ENCODE peak calls at places on chromosomes 5 and 9, in nine cellular contexts. V is brain microvascular endothelial cell; O is cardiac muscle cell; F is HCT116; S is psoas muscle; H is lung; J is breast epithelium; G is right lobe of liver; T is CD4-positive, alpha-beta T cell. B is an unnamed sample.

GRCh38 chr9:31259824-31260223 is 1124.6 kb upstream of the ACO1 start:
- DNase-seq in V (no peak), G (no peak), T (no peak), J (no peak), H (no peak), S (no peak), O (no peak), F (no peak), B (no peak)

GRCh38 chr5:144203750-144204596 is 33.3 kb downstream of the KCTD16 start:
- DNase-seq in J (no peak), G (no peak), S (no peak), F (peak; percentile 57), V (peak; percentile 82), H (no peak), O (peak; percentile 84), T (peak; percentile 16), B (no peak)

GRCh38 chr5:90518666-90519065 is 10.7 kb downstream of the LYSMD3 start:
- DNase-seq in J (no peak), H (no peak), O (no peak), G (no peak), T (no peak), F (no peak), V (no peak), S (no peak), B (no peak)

GRCh38 chr5:123367739-123368138 is 55.5 kb downstream of the CEP120 start:
- DNase-seq in O (peak; percentile 27), T (no peak), F (no peak), V (no peak), S (no peak), G (no peak), H (no peak), J (no peak), B (no peak)

GRCh38 chr5:170986598-170986997 is 124.8 kb downstream of the RANBP17 start:
- DNase-seq in O (peak; percentile 56), F (no peak), G (no peak), V (no peak), J (no peak), H (no peak), T (no peak), S (no peak), B (no peak)

GRCh38 chr9:89676281-89676680 is 71.5 kb downstream of the GADD45G start:
- DNase-seq in J (no peak), T (no peak), G (peak; percentile 94), F (no peak), S (peak; percentile 82), O (no peak), H (peak; percentile 78), V (no peak), B (peak; percentile 70)

GRCh38 chr9:112921549-112921948 is 30.9 kb upstream of the SLC46A2 start:
- DNase-seq in G (no peak), O (peak; percentile 72), H (no peak), V (peak; percentile 56), J (no peak), S (no peak), F (peak; percentile 22), T (no peak), B (no peak)

GRCh38 chr9:93307468-93308157 is 123.7 kb downstream of the WNK2 start:
- DNase-seq in F (no peak), O (no peak), T (no peak), S (no peak), G (no peak), H (no peak), J (no peak), V (no peak), B (peak; percentile 1)

GRCh38 chr5:125326114-125326513 is 579.7 kb upstream of the ZNF608 start:
- DNase-seq in J (no peak), O (peak; percentile 72), S (no peak), H (peak; percentile 36), F (no peak), G (no peak), V (peak; percentile 91), T (no peak), B (no peak)

GRCh38 chr5:31106742-31107546 is 86.5 kb upstream of the CDH6 start:
- DNase-seq in V (peak; percentile 66), S (no peak), F (no peak), H (no peak), O (peak; percentile 61), J (no peak), G (no peak), T (no peak), B (no peak)

GRCh38 chr9:37602817-37603216 is 10.4 kb upstream of the TOMM5 start:
- DNase-seq in S (peak; percentile 87), J (peak; percentile 90), V (no peak), O (no peak), T (no peak), G (peak; percentile 93), F (no peak), H (no peak), B (no peak)

GRCh38 chr5:146860213-146860891 is 18.2 kb downstream of the PPP2R2B start:
- DNase-seq in S (no peak), G (no peak), O (no peak), H (no peak), V (no peak), T (no peak), J (no peak), F (no peak), B (no peak)

GRCh38 chr5:142110988-142111687 is 2.6 kb downstream of the NDFIP1 start:
- DNase-seq in S (no peak), O (no peak), G (no peak), F (no peak), H (no peak), V (no peak), J (no peak), T (no peak), B (no peak)

GRCh38 chr5:142107729-142108431 is 699 bp upstream of the NDFIP1 start:
- DNase-seq in H (no peak), O (no peak), G (no peak), F (no peak), T (no peak), V (no peak), S (no peak), J (no peak), B (no peak)

GRCh38 chr5:142110046-142110531 is 1.5 kb downstream of the NDFIP1 start:
- DNase-seq in O (peak; percentile 60), H (no peak), T (no peak), S (no peak), J (no peak), F (no peak), V (no peak), G (peak; percentile 54), B (no peak)

GRCh38 chr5:142109356-142110045 is 922 bp downstream of the NDFIP1 start:
- DNase-seq in S (no peak), V (peak; percentile 15), G (no peak), J (no peak), O (peak; percentile 44), F (no peak), T (peak; percentile 65), H (no peak), B (no peak)

GRCh38 chr5:142108432-142109355 is at the start of gene NDFIP1:
- DNase-seq in F (peak; percentile 28), G (peak; percentile 93), S (peak; percentile 93), T (peak; percentile 82), H (peak; percentile 87), O (peak; percentile 88), V (peak; percentile 54), J (peak; percentile 75), B (peak; percentile 92)
- TF ChIP-seq CTCF in F (no peak), G (peak; percentile 32), S (no peak), T (no peak), H (no peak), O (no peak), V (no peak), J (no peak), B (no peak)

DNA sequence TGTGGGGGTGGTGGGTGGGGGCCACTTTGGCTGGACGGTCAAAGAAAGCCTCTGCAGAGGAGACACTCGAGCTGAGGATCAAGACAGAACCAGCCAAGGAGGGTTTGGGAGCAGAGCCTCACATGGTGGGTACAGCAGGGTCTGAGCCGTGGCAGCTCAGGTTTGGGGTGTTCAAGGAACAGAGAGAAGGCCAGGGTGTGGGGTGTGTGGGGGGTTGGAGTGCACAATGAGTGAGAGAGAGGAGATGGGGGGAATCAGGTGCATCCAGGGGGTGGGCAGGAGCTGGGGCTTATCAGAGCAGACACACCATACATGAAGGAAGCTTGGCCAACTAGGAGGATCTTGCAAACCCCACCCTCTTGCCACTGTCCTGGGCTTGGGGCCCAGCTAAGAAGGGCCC is 140.0 kb downstream of the NSG2 start:
- DNase-seq in J (no peak), O (no peak), T (no peak), V (no peak), G (no peak), H (no peak), F (no peak), S (no peak), B (no peak)
- H3K27ac ChIP-seq in J (no peak overlapping the region), O (no peak overlapping the region), T (no peak overlapping the region), V (no peak overlapping the region), G (no peak overlapping the region), H (no peak overlapping the region), F (no peak overlapping the region), S (no peak overlapping the region), B (no peak overlapping the region)

GRCh38 chr9:126503333-126504085 is 110.2 kb upstream of the LMX1B start:
- DNase-seq in O (no peak), T (no peak), H (no peak), G (no peak), S (no peak), F (no peak), J (no peak), V (peak; percentile 67), B (no peak)
- TF ChIP-seq CTCF in O (no peak), T (no peak), H (no peak), G (no peak), S (no peak), F (no peak), J (no peak), V (no peak), B (no peak)

DNA sequence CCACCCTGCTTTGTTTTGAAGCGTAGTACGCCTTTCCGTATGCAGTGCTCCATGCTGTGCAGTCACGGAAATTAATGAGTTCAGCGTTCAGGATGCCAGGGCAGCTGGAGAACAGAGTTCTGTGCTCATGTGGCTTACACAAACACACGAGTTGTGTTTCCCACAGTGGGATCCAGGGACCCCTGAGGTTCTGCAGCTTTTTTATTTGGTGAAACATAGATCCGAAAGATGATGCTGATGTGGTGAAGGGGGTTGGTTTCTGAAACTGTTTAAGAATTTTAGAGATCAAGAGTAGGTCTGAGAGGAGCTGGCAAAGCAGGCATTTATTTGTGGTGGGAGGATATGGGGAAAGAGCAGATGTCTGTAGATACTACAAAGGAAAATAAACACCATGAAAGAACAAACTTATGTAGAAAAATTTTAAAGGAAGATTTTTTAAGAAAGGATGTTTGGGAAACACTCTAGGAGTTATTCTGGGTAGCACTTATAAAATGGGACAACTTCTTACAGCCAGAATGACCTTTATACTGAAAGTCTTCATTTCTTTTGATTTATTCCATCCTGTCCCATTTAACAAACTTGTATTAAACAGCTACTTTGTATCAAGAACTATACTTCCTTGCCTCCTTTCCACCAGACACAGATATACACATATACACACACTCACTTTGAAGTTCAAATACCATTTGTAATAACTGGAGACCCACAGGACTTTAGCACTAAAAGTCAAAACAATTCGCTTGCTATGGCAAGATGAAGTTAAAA is 52.8 kb downstream of the ITGA1 start:
- DNase-seq in O (peak; percentile 58), S (no peak), J (no peak), G (no peak), H (no peak), T (no peak), F (no peak), V (peak; percentile 72), B (no peak)
- H3K27ac ChIP-seq in O (no peak overlapping the region), S (no peak overlapping the region), J (no peak overlapping the region), G (no peak overlapping the region), H (peak overlapping the region; percentile 71), T (no peak overlapping the region), F (no peak overlapping the region), V (peak overlapping the region; percentile 62), B (peak overlapping the region; percentile 70)

B was measured in heart right ventricle.